ENCODE peak calls at places on chromosomes 3 and 15, in eight cellular contexts. P is T1000; O is HuH-7; I is activated naive CD4-positive, alpha-beta T cell; L is uterus; V is Calu3; K is activated T-helper 1 cell treated with Interleukin-2 at 50 U/mL for 16 hours; B is amygdala. U is an unnamed sample.

GRCh38 chr3:159872374-159873109 is 116.1 kb upstream of the IL12A start:
- DNase-seq in P (peak), O (no peak), I (no peak), L (no peak), V (peak), K (no peak), B (no peak), U (no peak)

GRCh38 chr3:46881819-46882376 is 4.4 kb downstream of the PTH1R start:
- DNase-seq in P (no peak), O (peak), I (no peak), L (peak), V (no peak), K (no peak), B (no peak), U (no peak)

GRCh38 chr3:60919296-60919695 is 332.0 kb downstream of the FHIT start:
- DNase-seq in P (no peak), O (no peak), I (no peak), L (no peak), V (no peak), K (no peak), B (no peak), U (no peak)

GRCh38 chr15:83848315-83849050 is 194.6 kb downstream of the ADAMTSL3 start:
- DNase-seq in P (no peak), O (no peak), I (no peak), L (no peak), V (no peak), K (no peak), B (no peak), U (no peak)

GRCh38 chr3:186096295-186096694 is 12.6 kb downstream of the ETV5 start:
- DNase-seq in P (no peak), O (no peak), I (no peak), L (no peak), V (no peak), K (no peak), B (no peak), U (no peak)

GRCh38 chr3:97497138-97497537 is 267.4 kb upstream of the ARL6 start:
- DNase-seq in P (no peak), O (peak), I (no peak), L (no peak), V (no peak), K (no peak), B (no peak), U (no peak)

GRCh38 chr15:22989576-22990477 is 9.7 kb upstream of the CYFIP1 start:
- DNase-seq in P (no peak), O (no peak), I (no peak), L (no peak), V (no peak), K (no peak), B (no peak), U (no peak)

GRCh38 chr3:138227650-138228049 is 40.5 kb downstream of the ARMC8 start:
- DNase-seq in P (no peak), O (no peak), I (no peak), L (no peak), V (no peak), K (no peak), B (no peak), U (no peak)

GRCh38 chr15:76169013-76169412 is 109.2 kb downstream of the TMEM266 start:
- DNase-seq in P (no peak), O (no peak), I (no peak), L (no peak), V (no peak), K (no peak), B (no peak), U (no peak)